ENCODE peak calls at places on chromosomes 13 and 19, in seven cellular contexts. Q is neuronal stem cell, E is H9, I is mesendoderm, V is mesenchymal stem cell, Y is H1, J is trophoblast cell. B is an unnamed sample.

GRCh38 chr19:5799247-5800241 is 5.3 kb upstream of the NRTN start:
- DNase-seq in J (no peak), V (no peak), Q (no peak), Y (no peak), E (no peak), I (no peak), B (no peak)

GRCh38 chr13:47306991-47307390 is 410.1 kb upstream of the HTR2A start:
- DNase-seq in E (no peak), Y (no peak), V (peak), J (no peak), Q (no peak), I (no peak), B (peak)

GRCh38 chr13:27182844-27183497 is 11.4 kb upstream of the USP12 start:
- DNase-seq in E (no peak), I (peak), Y (no peak), J (peak), V (peak), Q (no peak), B (peak)

GRCh38 chr19:4264812-4265211 is 14.3 kb upstream of the SHD start:
- DNase-seq in J (no peak), Q (no peak), E (no peak), V (no peak), I (no peak), Y (no peak), B (no peak)

GRCh38 chr13:63351533-63351932 is 1935.9 kb upstream of the PCDH20 start:
- DNase-seq in Y (no peak), Q (no peak), V (peak), E (no peak), I (no peak), J (no peak), B (peak)

GRCh38 chr19:55472463-55472862 is 4.0 kb upstream of the ZNF628 start:
- DNase-seq in E (no peak), J (no peak), V (no peak), Y (no peak), I (peak), Q (no peak), B (peak)

GRCh38 chr19:14563989-14564650 is 7.7 kb downstream of the NDUFB7 start:
- DNase-seq in I (peak), J (no peak), V (no peak), Q (no peak), E (peak), Y (peak), B (no peak)

GRCh38 chr19:33556261-33556660 is 34.7 kb upstream of the PEPD start:
- DNase-seq in J (no peak), I (no peak), E (no peak), Q (no peak), Y (no peak), V (no peak), B (no peak)

GRCh38 chr19:3548594-3548993 is 8.8 kb downstream of the MFSD12 start:
- DNase-seq in Y (no peak), V (no peak), J (no peak), E (no peak), Q (no peak), I (no peak), B (no peak)

GRCh38 chr19:41166888-41167804 is 25.9 kb upstream of the CYP2S1 start:
- DNase-seq in I (no peak), Q (no peak), E (no peak), J (no peak), V (no peak), Y (no peak), B (no peak)

GRCh38 chr13:46992383-46992952 is 95.6 kb upstream of the HTR2A start:
- DNase-seq in V (no peak), Q (no peak), Y (no peak), E (no peak), J (peak), I (peak), B (no peak)

GRCh38 chr19:43380771-43381386 is 27.4 kb downstream of the CD177 start:
- DNase-seq in Y (no peak), E (no peak), J (no peak), V (no peak), Q (no peak), I (peak), B (no peak)

GRCh38 chr19:21698215-21698614 is 69.2 kb downstream of the ZNF100 start:
- DNase-seq in I (peak), Q (peak), E (no peak), V (peak), Y (no peak), J (peak), B (peak)

GRCh38 chr13:23817833-23818232 is 71.4 kb downstream of the MIPEP start:
- DNase-seq in V (no peak), I (no peak), Y (no peak), Q (no peak), E (no peak), J (no peak), B (no peak)
- H3K23ac ChIP-seq in V (no peak), I (no peak), Y (no peak), Q (no peak), E (no peak), J (no peak), B (no peak)

GRCh38 chr19:8612807-8613171 is 2.3 kb upstream of the ADAMTS10 start:
- DNase-seq in I (no peak), E (no peak), V (no peak), Y (no peak), Q (no peak), J (no peak), B (no peak)
- H3K23ac ChIP-seq in I (no peak), E (no peak), V (no peak), Y (no peak), Q (no peak), J (no peak), B (no peak)

DNA sequence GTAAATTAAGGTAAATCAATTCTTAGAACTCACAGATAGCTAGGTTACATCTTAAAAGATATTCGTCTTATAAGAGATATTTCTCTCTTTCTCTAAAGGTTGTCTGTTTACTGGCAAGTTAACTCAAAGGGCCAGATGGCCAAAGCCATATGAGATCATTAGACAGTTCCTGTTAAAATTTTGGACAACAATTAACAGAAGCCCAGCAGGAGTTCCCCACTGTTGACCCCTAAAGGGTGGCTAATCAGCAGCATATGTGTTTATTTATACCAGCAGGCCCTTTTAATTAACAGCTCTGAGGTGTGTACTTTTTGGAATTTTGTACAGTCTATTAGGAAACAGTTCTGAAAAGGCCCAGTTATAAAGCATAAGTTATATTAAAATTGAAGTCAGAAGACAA is 245.8 kb downstream of the LIG4 start:
- DNase-seq in Q (no peak), E (no peak), V (no peak), I (no peak), Y (no peak), J (no peak), B (no peak)
- H3K23ac ChIP-seq in Q (no peak), E (no peak), V (no peak), I (no peak), Y (no peak), J (no peak), B (no peak)

GRCh38 chr19:37817180-37817911 is 38.0 kb upstream of the ZNF573 start:
- DNase-seq in J (peak), Y (peak), I (peak), V (no peak), E (peak), Q (peak), B (peak)
- H3K23ac ChIP-seq in J (no peak), Y (no peak), I (no peak), V (no peak), E (no peak), Q (peak), B (no peak)

GRCh38 chr19:34690372-34690771 is 12.9 kb downstream of the ZNF302 start:
- DNase-seq in J (no peak), Y (no peak), Q (no peak), V (no peak), I (no peak), E (no peak), B (no peak)
- H3K23ac ChIP-seq in J (no peak), Y (no peak), Q (no peak), V (no peak), I (no peak), E (no peak), B (no peak)

DNA sequence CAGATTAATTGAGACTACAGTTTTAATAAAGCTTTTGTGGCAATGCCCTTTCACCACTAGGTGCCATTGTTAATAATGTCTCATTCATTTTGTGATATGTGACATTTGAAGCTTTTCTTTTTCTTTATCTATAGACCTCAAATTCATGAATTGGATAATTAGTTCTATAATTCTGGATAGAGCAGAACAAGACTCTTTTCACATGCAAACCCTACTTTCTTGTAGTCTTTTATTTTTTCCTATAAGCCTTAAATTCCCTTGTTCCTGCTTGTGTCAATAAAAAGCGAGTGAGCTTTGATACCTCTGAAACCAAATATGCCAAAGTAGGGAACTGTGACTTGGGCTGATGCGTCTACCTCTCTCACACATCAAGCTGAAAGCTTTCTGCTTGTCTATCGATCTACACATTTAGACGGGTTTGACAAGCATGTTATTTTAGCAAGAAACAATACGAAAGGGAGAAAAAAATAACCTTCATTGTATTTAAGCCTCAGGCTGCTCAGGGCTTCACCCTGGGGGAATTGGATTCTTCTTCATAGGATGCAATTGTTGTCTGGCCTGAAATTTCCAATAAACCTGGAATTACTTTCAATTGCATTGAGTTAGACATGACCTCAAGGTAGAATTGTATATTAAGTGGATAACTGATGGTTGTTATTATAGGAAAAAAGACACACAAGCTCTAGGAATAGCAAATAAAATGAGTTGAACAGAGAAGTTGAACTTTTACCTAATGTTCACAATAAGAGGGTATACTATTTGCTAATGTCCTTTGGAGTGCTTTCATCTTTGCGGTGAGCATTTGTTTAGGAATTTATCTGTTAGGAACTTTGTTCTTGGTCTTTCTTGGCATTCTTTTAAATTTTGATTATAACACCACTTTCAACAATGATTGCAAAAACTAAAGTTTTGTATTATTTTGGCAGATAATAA is 1150.2 kb upstream of the PCDH9 start:
- DNase-seq in Y (no peak), Q (no peak), I (no peak), V (no peak), E (no peak), J (no peak), B (no peak)
- H3K23ac ChIP-seq in Y (no peak), Q (no peak), I (no peak), V (no peak), E (no peak), J (no peak), B (no peak)

DNA sequence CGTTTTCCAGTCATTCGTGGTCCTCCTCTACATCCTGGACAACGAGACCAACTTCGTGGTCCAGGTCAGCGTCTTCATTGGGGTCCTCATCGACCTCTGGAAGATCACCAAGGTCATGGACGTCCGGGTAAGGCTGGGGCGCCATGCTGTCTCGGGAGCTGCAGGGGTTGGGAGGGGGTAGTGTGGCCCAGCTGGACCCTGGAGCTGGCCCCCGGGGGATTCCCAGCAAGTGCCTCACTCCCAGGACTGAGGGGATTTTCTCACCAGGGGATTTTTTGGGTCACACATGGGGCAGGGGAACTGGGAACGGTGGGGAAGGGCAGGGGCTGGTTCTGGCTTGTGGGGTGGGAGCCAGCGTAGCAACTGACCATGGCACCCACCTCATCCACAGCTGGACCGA is 10.8 kb upstream of the RELB start:
- DNase-seq in I (no peak), E (no peak), Y (no peak), J (no peak), V (no peak), Q (no peak), B (no peak)
- H3K23ac ChIP-seq in I (no peak), E (no peak), Y (no peak), J (no peak), V (no peak), Q (no peak), B (no peak)

GRCh38 chr13:78215458-78215857 is 296.8 kb upstream of the EDNRB start:
- DNase-seq in J (no peak), E (no peak), V (no peak), Q (no peak), Y (no peak), I (no peak), B (no peak)
- H3K23ac ChIP-seq in J (no peak), E (no peak), V (no peak), Q (no peak), Y (no peak), I (no peak), B (no peak)

GRCh38 chr19:28731113-28731512 is 481.8 kb downstream of the UQCRFS1 start:
- DNase-seq in J (no peak), V (no peak), Y (no peak), I (no peak), E (no peak), Q (no peak), B (no peak)

GRCh38 chr19:28731577-28731976 is 481.4 kb downstream of the UQCRFS1 start:
- DNase-seq in I (no peak), Q (no peak), J (no peak), Y (no peak), E (no peak), V (no peak), B (no peak)

GRCh38 chr19:28727835-28728159 is 485.2 kb downstream of the UQCRFS1 start:
- DNase-seq in Y (no peak), V (no peak), I (no peak), J (no peak), Q (no peak), E (no peak), B (no peak)

GRCh38 chr19:28726533-28726932 is 486.4 kb downstream of the UQCRFS1 start:
- DNase-seq in E (no peak), J (no peak), I (no peak), Y (no peak), Q (no peak), V (no peak), B (no peak)

GRCh38 chr19:28727133-28727834 is 485.7 kb downstream of the UQCRFS1 start:
- DNase-seq in V (peak), I (peak), Y (peak), J (no peak), E (peak), Q (peak), B (no peak)
- H3K23ac ChIP-seq in V (no peak), I (peak), Y (no peak), J (no peak), E (no peak), Q (no peak), B (no peak)

GRCh38 chr13:77001963-77002587 is 10.2 kb downstream of the CLN5 start:
- DNase-seq in V (no peak), Q (no peak), J (no peak), Y (no peak), E (no peak), I (no peak), B (no peak)

GRCh38 chr13:77000475-77000874 is 8.6 kb downstream of the CLN5 start:
- DNase-seq in Q (no peak), V (no peak), Y (no peak), I (no peak), J (no peak), E (no peak), B (no peak)

GRCh38 chr13:77001540-77001939 is 9.7 kb downstream of the CLN5 start:
- DNase-seq in E (no peak), I (no peak), Q (no peak), J (no peak), V (no peak), Y (no peak), B (no peak)

GRCh38 chr13:77002590-77003190 is 10.8 kb downstream of the CLN5 start:
- DNase-seq in J (peak), Q (no peak), I (peak), E (no peak), V (peak), Y (no peak), B (peak)
- H3K23ac ChIP-seq in J (no peak), Q (no peak), I (no peak), E (no peak), V (no peak), Y (no peak), B (no peak)